ENCODE peak calls at places on chromosomes 6 and 20, in seven cellular contexts. N, I, P, A, Z, T and V are unnamed samples. For H3K27me3, the result is how much of the 10 kb centered on the place peaks cover.

GRCh38 chr6:149134531-149134933 is 183.0 kb upstream of the TAB2 start:
- DNase-seq in N (no peak), I (no peak), P (no peak), A (no peak), Z (no peak), T (peak), V (no peak)

GRCh38 chr6:140283197-140283596 is 908.7 kb upstream of the CITED2 start:
- DNase-seq in N (no peak), I (no peak), P (no peak), A (no peak), Z (no peak), T (no peak), V (no peak)

GRCh38 chr6:108744244-108744972 is 103.8 kb upstream of the ARMC2 start:
- DNase-seq in N (no peak), I (no peak), P (no peak), A (no peak), Z (no peak), T (no peak), V (no peak)

GRCh38 chr6:97726378-97726777 is 443.4 kb upstream of the MMS22L start:
- DNase-seq in N (no peak), I (no peak), P (no peak), A (no peak), Z (no peak), T (peak), V (no peak)

GRCh38 chr6:121356575-121356974 is 22.3 kb upstream of the TBC1D32 start:
- DNase-seq in N (no peak), I (no peak), P (no peak), A (no peak), Z (no peak), T (peak), V (no peak)

GRCh38 chr20:10580700-10581099 is 93.1 kb downstream of the JAG1 start:
- DNase-seq in N (no peak), I (no peak), P (no peak), A (no peak), Z (no peak), T (no peak), V (no peak)

GRCh38 chr6:25457519-25457918 is 178.3 kb downstream of the CARMIL1 start:
- DNase-seq in N (no peak), I (no peak), P (no peak), A (no peak), Z (no peak), T (no peak), V (no peak)

GRCh38 chr6:45457141-45457540 is 79.4 kb upstream of the SUPT3H start:
- DNase-seq in N (no peak), I (no peak), P (no peak), A (no peak), Z (no peak), T (no peak), V (no peak)

GRCh38 chr6:69871107-69871506 is 4.8 kb downstream of the COL19A1 start:
- DNase-seq in N (no peak), I (no peak), P (no peak), A (no peak), Z (no peak), T (no peak), V (no peak)

GRCh38 chr6:167762259-167762962 is 64.3 kb upstream of the AFDN start:
- DNase-seq in N (no peak), I (no peak), P (no peak), A (no peak), Z (no peak), T (no peak), V (no peak)

GRCh38 chr6:145733770-145734169 is 1.6 kb downstream of the EPM2A start:
- DNase-seq in N (no peak), I (no peak), P (no peak), A (no peak), Z (no peak), T (peak), V (no peak)

GRCh38 chr6:20933057-20933792 is 399.0 kb downstream of the CDKAL1 start:
- DNase-seq in N (no peak), I (no peak), P (no peak), A (no peak), Z (no peak), T (no peak), V (no peak)

GRCh38 chr6:10687582-10687981 is 6.8 kb downstream of the C6orf52 start:
- DNase-seq in N (no peak), I (no peak), P (no peak), A (no peak), Z (no peak), T (no peak), V (no peak)

DNA sequence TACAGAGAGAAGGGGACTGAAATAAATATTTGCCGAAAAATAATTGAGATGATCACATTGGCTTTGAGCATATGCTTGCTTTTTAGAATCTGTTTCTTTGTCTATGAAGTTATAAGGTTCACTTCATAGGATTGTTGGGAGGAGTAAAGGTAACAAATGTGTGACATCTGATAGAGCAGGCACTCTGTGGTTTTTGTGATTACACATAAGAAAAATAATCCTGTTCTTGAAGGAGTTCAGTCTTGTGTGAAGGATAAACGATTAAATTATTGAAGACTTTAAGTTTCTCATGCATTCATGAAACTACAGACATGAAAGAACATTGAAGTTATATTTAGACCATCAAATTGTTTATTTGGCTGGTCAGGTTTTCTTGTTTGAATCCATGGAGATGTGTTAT is 45.0 kb downstream of the QKI start:
- DNase-seq in N (no peak), I (no peak), P (no peak), A (no peak), Z (no peak), T (no peak), V (no peak)
- H3K27ac ChIP-seq in N (no peak), I (peak), P (peak), A (no peak), Z (peak), T (peak), V (no peak)

GRCh38 chr6:31293343-31293742 is 21.5 kb upstream of the HLA-C start:
- DNase-seq in N (peak), I (no peak), P (no peak), A (no peak), Z (no peak), T (peak), V (no peak)
- H3K27me3 ChIP-seq in N (under half), I (under half), P (under half), A (under half), Z (under half), T (under half), V (under half)

GRCh38 chr6:33069021-33069738 is 4.3 kb downstream of the HLA-DPA1 start:
- DNase-seq in N (no peak), I (no peak), P (no peak), A (no peak), Z (no peak), T (no peak), V (no peak)

GRCh38 chr6:33070909-33071308 is 2.5 kb downstream of the HLA-DPA1 start:
- DNase-seq in N (no peak), I (no peak), P (no peak), A (no peak), Z (no peak), T (no peak), V (no peak)

GRCh38 chr6:33072508-33073100 is 845 bp downstream of the HLA-DPA1 start:
- DNase-seq in N (no peak), I (no peak), P (no peak), A (no peak), Z (no peak), T (no peak), V (no peak)

GRCh38 chr6:33073431-33073871 is at the start of gene HLA-DPA1:
- DNase-seq in N (no peak), I (peak), P (peak), A (peak), Z (no peak), T (peak), V (no peak)

DNA sequence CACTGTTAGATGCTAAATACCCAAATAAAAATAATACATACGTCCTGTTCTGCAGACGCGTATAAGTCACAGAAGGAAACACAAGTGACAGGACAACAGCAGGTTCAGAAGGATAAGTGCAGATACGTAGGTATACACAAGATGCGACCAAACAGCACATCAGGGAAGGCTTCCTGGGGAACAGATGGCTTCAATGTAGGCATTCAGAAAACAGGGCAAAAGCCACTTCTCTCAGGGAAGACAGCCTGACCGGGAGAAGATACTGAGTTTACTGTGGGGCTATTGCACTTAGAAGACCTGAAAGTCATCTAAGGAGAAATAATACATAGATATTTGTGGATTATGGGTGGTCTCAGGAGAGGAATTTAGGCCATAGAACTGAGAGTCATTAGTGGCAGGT is 1.9 kb downstream of the HLA-DPA1 start:
- DNase-seq in N (no peak), I (no peak), P (no peak), A (no peak), Z (no peak), T (no peak), V (no peak)
- H3K4me3 ChIP-seq in N (no peak), I (peak), P (peak), A (no peak), Z (no peak), T (no peak), V (peak)

DNA sequence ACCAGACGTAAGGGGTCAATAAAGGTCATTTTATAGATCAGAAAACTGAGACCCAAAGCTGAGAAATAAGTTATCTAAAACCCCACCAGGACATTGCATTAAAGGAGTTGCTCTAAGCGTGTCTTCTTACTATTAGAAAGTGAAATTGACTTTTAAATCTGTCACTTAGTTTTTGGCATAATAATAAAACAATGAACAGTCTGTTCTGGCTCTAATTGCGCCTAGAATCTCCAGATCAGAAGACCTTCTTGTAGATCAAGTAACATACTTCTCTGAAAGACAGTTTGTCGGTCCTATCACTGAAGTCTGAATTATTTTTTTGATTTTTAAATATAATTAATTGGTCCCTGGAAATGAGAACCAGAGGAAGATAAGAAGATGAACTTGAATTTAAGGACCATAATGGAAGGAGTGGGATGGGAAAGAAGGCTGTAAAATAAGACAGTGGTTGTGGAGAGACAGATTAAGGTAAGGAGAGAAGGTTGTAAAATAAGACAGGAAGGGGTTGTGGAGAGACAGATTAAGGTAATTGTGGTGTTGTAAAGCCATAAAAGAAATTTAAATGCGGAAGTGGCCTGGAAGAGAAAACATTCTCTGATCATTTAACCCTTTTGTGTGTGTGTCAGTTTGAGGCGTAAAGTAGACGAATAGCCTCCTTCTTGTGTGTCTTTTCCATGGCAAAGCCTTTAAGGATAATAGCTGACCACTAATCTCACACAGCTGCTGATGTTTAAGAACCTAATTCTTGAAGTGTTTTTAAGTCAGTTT is 20.0 kb downstream of the TOP1 start:
- DNase-seq in N (no peak), I (no peak), P (no peak), A (no peak), Z (no peak), T (no peak), V (no peak)
- H3K27ac ChIP-seq in N (no peak), I (peak), P (peak), A (peak), Z (peak), T (peak), V (peak)

GRCh38 chr6:28766426-28766825 is 157.4 kb downstream of the TRIM27 start:
- DNase-seq in N (no peak), I (no peak), P (no peak), A (no peak), Z (no peak), T (no peak), V (no peak)

GRCh38 chr6:28767133-28767532 is 156.7 kb downstream of the TRIM27 start:
- DNase-seq in N (no peak), I (no peak), P (no peak), A (no peak), Z (no peak), T (no peak), V (no peak)

GRCh38 chr6:28767691-28768090 is 156.1 kb downstream of the TRIM27 start:
- DNase-seq in N (no peak), I (no peak), P (no peak), A (no peak), Z (no peak), T (no peak), V (no peak)

GRCh38 chr6:28764761-28765282 is 159.0 kb downstream of the TRIM27 start:
- DNase-seq in N (no peak), I (no peak), P (no peak), A (no peak), Z (no peak), T (no peak), V (no peak)

DNA sequence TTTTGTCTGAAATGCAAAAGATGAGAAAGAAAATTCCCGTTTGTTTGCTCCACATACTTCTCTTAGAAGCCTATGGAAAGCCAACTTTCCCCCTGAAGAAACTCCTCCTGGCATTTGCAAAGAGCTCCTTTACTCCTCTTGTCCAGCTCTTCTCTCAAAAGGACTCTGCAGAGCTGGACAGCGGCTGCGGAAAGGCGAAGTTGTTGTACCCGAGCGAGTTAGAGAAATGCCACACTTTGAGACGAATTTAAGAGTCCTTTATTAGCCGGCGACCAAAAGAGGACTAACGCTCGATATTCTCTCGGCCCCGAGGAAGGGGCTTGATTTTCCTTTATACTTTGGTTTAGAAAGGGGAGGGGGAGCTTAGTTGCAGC is 157.8 kb downstream of the TRIM27 start:
- DNase-seq in N (no peak), I (no peak), P (no peak), A (no peak), Z (no peak), T (no peak), V (no peak)
- H3K27me3 ChIP-seq in N (under half), I (half or more), P (half or more), A (half or more), Z (under half), T (half or more), V (under half)

GRCh38 chr6:35931120-35931561 is 10.2 kb upstream of the SRPK1 start:
- DNase-seq in N (no peak), I (no peak), P (no peak), A (no peak), Z (no peak), T (no peak), V (no peak)
- H3K4me3 ChIP-seq in N (no peak), I (no peak), P (no peak), A (no peak), Z (no peak), T (no peak), V (no peak)

GRCh38 chr6:138404666-138405337 is 779 bp downstream of the HEBP2 start:
- DNase-seq in N (peak), I (no peak), P (no peak), A (peak), Z (peak), T (peak), V (no peak)

GRCh38 chr6:138406443-138406842 is 2.4 kb downstream of the HEBP2 start:
- DNase-seq in N (no peak), I (no peak), P (no peak), A (no peak), Z (no peak), T (peak), V (no peak)

GRCh38 chr6:138403801-138404665 is at the start of gene HEBP2:
- DNase-seq in N (peak), I (peak), P (peak), A (peak), Z (peak), T (peak), V (peak)

GRCh38 chr6:138403324-138403800 is 661 bp upstream of the HEBP2 start:
- DNase-seq in N (no peak), I (peak), P (peak), A (peak), Z (peak), T (peak), V (no peak)

GRCh38 chr6:138405816-138406403 is 1.9 kb downstream of the HEBP2 start:
- DNase-seq in N (no peak), I (no peak), P (no peak), A (no peak), Z (no peak), T (no peak), V (no peak)
- H3K27ac ChIP-seq in N (no peak), I (no peak), P (peak), A (no peak), Z (no peak), T (no peak), V (no peak)

GRCh38 chr20:58137651-58138265 is 90.7 kb downstream of the ANKRD60 start:
- DNase-seq in N (no peak), I (no peak), P (no peak), A (no peak), Z (no peak), T (no peak), V (no peak)
- H3K27me3 ChIP-seq in N (under half), I (half or more), P (half or more), A (under half), Z (under half), T (under half), V (under half)

GRCh38 chr6:138162947-138163569 is 1.3 kb downstream of the ARFGEF3 start:
- DNase-seq in N (no peak), I (no peak), P (no peak), A (no peak), Z (no peak), T (no peak), V (no peak)
- H3K4me3 ChIP-seq in N (peak), I (peak), P (no peak), A (no peak), Z (no peak), T (no peak), V (no peak)